ENCODE peak calls at places on chromosomes 3 and 15, in six cellular contexts. A is PC-3, E is Panc1, B is neuronal stem cell, W is heart right ventricle, X is HCT116. M is an unnamed sample.

GRCh38 chr15:76285241-76285825 is 25.9 kb downstream of the ETFA start:
- DNase-seq in E (no peak), X (no peak), W (no peak), B (no peak), A (peak; percentile 44), M (no peak)

GRCh38 chr3:49673715-49674490 is at the start of gene APEH:
- DNase-seq in E (peak; percentile 67), A (peak; percentile 98), X (peak; percentile 97), W (peak; percentile 94), B (peak; percentile 95), M (peak; percentile 83)

GRCh38 chr3:184323696-184324095 is 9.3 kb downstream of the EIF4G1 start:
- DNase-seq in X (no peak), W (no peak), E (no peak), A (no peak), B (no peak), M (no peak)

GRCh38 chr3:134406331-134407246 is 32.3 kb upstream of the AMOTL2 start:
- DNase-seq in W (peak; percentile 66), E (no peak), B (peak; percentile 77), A (no peak), X (no peak), M (no peak)

GRCh38 chr3:56192001-56192400 is 276.3 kb downstream of the ERC2 start:
- DNase-seq in W (no peak), B (no peak), A (peak; percentile 5), E (no peak), X (no peak), M (no peak)

GRCh38 chr15:68385671-68386586 is 46.0 kb downstream of the ITGA11 start:
- DNase-seq in B (no peak), W (no peak), A (no peak), X (no peak), E (no peak), M (no peak)

GRCh38 chr3:30539772-30540171 is 66.6 kb upstream of the TGFBR2 start:
- DNase-seq in A (peak; percentile 80), X (no peak), E (no peak), W (no peak), B (no peak), M (no peak)

GRCh38 chr3:123404391-123404790 is 44.5 kb downstream of the ADCY5 start:
- DNase-seq in B (no peak), A (no peak), E (no peak), W (no peak), X (no peak), M (no peak)

GRCh38 chr3:100244264-100244663 is 16.5 kb upstream of the TBC1D23 start:
- DNase-seq in W (no peak), E (no peak), X (no peak), B (no peak), A (no peak), M (no peak)

GRCh38 chr3:75192065-75192658 is 472.0 kb upstream of the FRG2C start:
- DNase-seq in A (peak; percentile 59), B (peak; percentile 17), W (peak; percentile 5), E (peak; percentile 12), X (peak; percentile 3), M (no peak)

GRCh38 chr15:62407216-62407615 is 242.1 kb upstream of the C2CD4B start:
- DNase-seq in W (no peak), A (no peak), B (no peak), E (no peak), X (no peak), M (no peak)

GRCh38 chr3:31522152-31522551 is 10.6 kb upstream of the STT3B start:
- DNase-seq in B (no peak), X (no peak), A (no peak), W (no peak), E (no peak), M (no peak)

GRCh38 chr15:62545392-62546227 is 380.5 kb upstream of the C2CD4B start:
- DNase-seq in B (no peak), E (no peak), A (peak; percentile 30), W (peak; percentile 67), X (no peak), M (peak; percentile 6)

GRCh38 chr3:71709908-71710511 is 15.2 kb downstream of the EIF4E3 start:
- DNase-seq in E (no peak), B (no peak), A (no peak), W (no peak), X (no peak), M (no peak)

GRCh38 chr3:31226331-31226730 is 306.4 kb upstream of the STT3B start:
- DNase-seq in B (no peak), X (no peak), A (no peak), W (no peak), E (no peak), M (no peak)

GRCh38 chr15:96285306-96285705 is 45.2 kb upstream of the NR2F2 start:
- DNase-seq in X (no peak), B (no peak), A (no peak), E (no peak), W (peak; percentile 36), M (no peak)

GRCh38 chr3:138381950-138382715 is 33.8 kb downstream of the MRAS start:
- DNase-seq in B (no peak), A (no peak), E (no peak), W (peak; percentile 53), X (no peak), M (peak; percentile 34)

GRCh38 chr3:54262943-54263342 is 140.6 kb downstream of the CACNA2D3 start:
- DNase-seq in A (no peak), W (no peak), B (no peak), E (no peak), X (no peak), M (no peak)

GRCh38 chr3:126961191-126961790 is 21.6 kb upstream of the PLXNA1 start:
- DNase-seq in W (peak; percentile 77), X (no peak), A (peak; percentile 75), E (no peak), B (no peak), M (peak; percentile 36)

GRCh38 chr15:83581381-83581780 is 72.5 kb upstream of the ADAMTSL3 start:
- DNase-seq in E (no peak), X (no peak), B (no peak), W (no peak), A (peak; percentile 10), M (no peak)

GRCh38 chr15:88563638-88564037 is 17.2 kb upstream of the DET1 start:
- DNase-seq in E (no peak), W (no peak), X (no peak), B (no peak), A (peak; percentile 7), M (no peak)

GRCh38 chr3:87268646-87269211 is 7.7 kb downstream of the POU1F1 start:
- DNase-seq in A (no peak), X (no peak), E (no peak), B (no peak), W (no peak), M (no peak)

GRCh38 chr3:144033863-144034262 is 62.2 kb downstream of the DIPK2A start:
- DNase-seq in W (no peak), X (no peak), E (no peak), A (no peak), B (no peak), M (no peak)

GRCh38 chr3:44659434-44659833 is 10.9 kb downstream of the ZNF35 start:
- DNase-seq in E (no peak), A (no peak), W (no peak), X (no peak), B (no peak), M (no peak)

GRCh38 chr3:195909294-195909644 is 918 bp upstream of the TNK2 start:
- DNase-seq in X (no peak), B (no peak), W (no peak), E (no peak), A (peak; percentile 20), M (no peak)

GRCh38 chr3:55497250-55497649 is 10.1 kb upstream of the WNT5A start:
- DNase-seq in B (no peak), W (no peak), E (no peak), A (no peak), X (no peak), M (no peak)

GRCh38 chr15:98865397-98866339 is 141.9 kb downstream of the PGPEP1L start:
- DNase-seq in E (no peak), X (peak; percentile 38), B (no peak), W (peak; percentile 76), A (peak; percentile 74), M (no peak)
- H3K27ac ChIP-seq in E (peak overlapping the region; percentile 100), X (peak overlapping the region; percentile 46), B (no peak overlapping the region), W (no peak overlapping the region), A (peak overlapping the region; percentile 96), M (peak overlapping the region; percentile 81)

GRCh38 chr15:72511536-72511935 is 37.4 kb downstream of the ARIH1 start:
- DNase-seq in A (no peak), W (no peak), X (no peak), B (no peak), E (no peak), M (no peak)
- H3K27ac ChIP-seq in A (no peak overlapping the region), W (no peak overlapping the region), X (no peak overlapping the region), B (no peak overlapping the region), E (no peak overlapping the region), M (no peak overlapping the region)

GRCh38 chr3:11136871-11137626 is 17.2 kb upstream of the HRH1 start:
- DNase-seq in X (peak; percentile 100), B (no peak), A (peak; percentile 99), E (peak; percentile 93), W (peak; percentile 47), M (peak; percentile 100)
- H3K27ac ChIP-seq in X (peak overlapping the region; percentile 93), B (no peak overlapping the region), A (peak overlapping the region; percentile 97), E (peak overlapping the region; percentile 36), W (no peak overlapping the region), M (peak overlapping the region; percentile 97)

DNA sequence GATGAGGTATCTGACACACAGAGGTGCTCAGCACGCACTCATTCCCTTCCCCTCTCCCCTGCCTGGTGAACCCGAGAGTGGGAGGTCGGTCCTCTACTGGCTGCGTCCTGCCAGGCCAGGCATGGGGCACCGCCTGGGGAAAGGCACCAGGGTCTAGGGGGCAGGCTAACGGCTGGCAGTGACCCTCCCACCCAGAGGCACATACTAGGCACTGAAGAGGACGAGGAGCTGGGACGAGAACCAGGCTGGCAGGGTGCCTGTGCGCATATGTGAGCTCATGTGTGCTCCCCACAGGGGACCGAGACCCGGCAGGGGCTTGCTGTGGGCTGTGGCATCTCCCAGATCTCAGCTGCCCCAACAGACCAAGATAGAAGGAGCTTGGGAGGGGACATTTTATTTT is 86.7 kb downstream of the IQSEC1 start:
- DNase-seq in B (no peak), A (no peak), E (no peak), W (no peak), X (no peak), M (no peak)
- H3K27ac ChIP-seq in B (no peak overlapping the region), A (no peak overlapping the region), E (no peak overlapping the region), W (no peak overlapping the region), X (no peak overlapping the region), M (no peak overlapping the region)

GRCh38 chr15:71219101-71219500 is 103.8 kb downstream of the THSD4 start:
- DNase-seq in X (no peak), B (no peak), W (peak; percentile 55), E (no peak), A (no peak), M (no peak)
- H3K27ac ChIP-seq in X (no peak overlapping the region), B (no peak overlapping the region), W (no peak overlapping the region), E (no peak overlapping the region), A (no peak overlapping the region), M (peak overlapping the region; percentile 87)

GRCh38 chr15:51613988-51614387 is 8.6 kb downstream of the DMXL2 start:
- DNase-seq in X (no peak), B (no peak), A (no peak), W (no peak), E (no peak), M (no peak)
- H3K27ac ChIP-seq in X (no peak overlapping the region), B (no peak overlapping the region), A (no peak overlapping the region), W (no peak overlapping the region), E (no peak overlapping the region), M (no peak overlapping the region)

M was measured in epithelial cell of prostate.